ENCODE peak calls at places on chromosomes 16 and 17, in six cellular contexts. B is iPS DF 6.9; Q is H9; P is cardiac muscle cell; D is CD4-positive, alpha-beta memory T cell; J is body of pancreas. M is an unnamed sample.

GRCh38 chr16:56930516-56931252 is 1.3 kb upstream of the HERPUD1 start:
- DNase-seq in D (no peak), P (no peak), J (peak), B (no peak), Q (no peak), M (no peak)

GRCh38 chr17:969767-970387 is 9.7 kb downstream of the NXN start:
- DNase-seq in J (no peak), Q (no peak), D (no peak), B (no peak), P (no peak), M (no peak)

GRCh38 chr16:63185235-63185780 is 1149.1 kb upstream of the CDH8 start:
- DNase-seq in B (peak), Q (no peak), D (no peak), P (no peak), J (no peak), M (no peak)

GRCh38 chr16:66427036-66427446 is at the start of gene BEAN1:
- DNase-seq in J (peak), D (no peak), P (peak), B (no peak), Q (no peak), M (no peak)

GRCh38 chr17:55219484-55219883 is 45.3 kb upstream of the HLF start:
- DNase-seq in D (no peak), Q (no peak), B (no peak), J (no peak), P (no peak), M (no peak)

GRCh38 chr17:47676510-47676909 is 17.5 kb upstream of the TBKBP1 start:
- DNase-seq in P (no peak), J (no peak), Q (no peak), B (no peak), D (no peak), M (no peak)

GRCh38 chr17:80678621-80679020 is 134.0 kb downstream of the RPTOR start:
- DNase-seq in Q (peak), D (peak), J (no peak), B (no peak), P (no peak), M (no peak)

GRCh38 chr16:6864244-6864643 is 468.4 kb upstream of the RBFOX1 start:
- DNase-seq in Q (no peak), B (no peak), P (no peak), D (no peak), J (no peak), M (no peak)

GRCh38 chr16:78523212-78523995 is 423.9 kb downstream of the WWOX start:
- DNase-seq in Q (no peak), B (no peak), P (no peak), D (no peak), J (no peak), M (no peak)

GRCh38 chr17:68775338-68775737 is 174.2 kb upstream of the FAM20A start:
- DNase-seq in D (no peak), P (no peak), J (no peak), B (no peak), Q (no peak), M (no peak)

GRCh38 chr16:4212934-4213296 is 29.0 kb downstream of the SRL start:
- DNase-seq in J (no peak), Q (no peak), B (no peak), D (no peak), P (no peak), M (no peak)

DNA sequence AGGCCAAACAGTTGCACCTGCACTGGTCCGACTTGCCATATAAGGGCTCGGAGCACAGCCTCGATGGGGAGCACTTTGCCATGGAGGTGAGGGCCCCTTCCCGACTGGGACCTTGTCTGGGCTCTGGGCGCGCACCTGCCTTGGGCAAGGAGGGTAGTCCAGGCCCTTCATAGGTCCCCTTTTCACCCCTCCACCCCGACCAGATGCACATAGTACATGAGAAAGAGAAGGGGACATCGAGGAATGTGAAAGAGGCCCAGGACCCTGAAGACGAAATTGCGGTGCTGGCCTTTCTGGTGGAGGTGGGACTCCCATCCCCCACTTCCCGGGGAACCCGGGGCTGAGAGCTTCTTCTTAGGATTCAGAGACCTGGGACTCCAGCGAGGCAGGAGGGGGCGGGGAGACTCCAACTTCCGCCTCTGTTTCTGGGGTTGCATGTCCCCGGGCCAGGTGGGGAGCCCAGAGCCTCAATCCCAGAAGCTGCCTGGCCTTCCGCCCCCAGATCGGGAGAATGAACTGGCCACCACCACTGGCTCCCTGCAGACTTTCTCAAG is 7.8 kb downstream of the CA4 start:
- DNase-seq in Q (peak), B (no peak), P (no peak), D (no peak), J (no peak), M (no peak)
- H3K27ac ChIP-seq in Q (no peak), B (no peak), P (no peak), D (no peak), J (no peak), M (no peak)

GRCh38 chr17:9274119-9274445 is 252.8 kb downstream of the NTN1 start:
- DNase-seq in B (no peak), Q (no peak), D (no peak), P (no peak), J (no peak), M (no peak)

GRCh38 chr17:9272506-9272905 is 251.2 kb downstream of the NTN1 start:
- DNase-seq in P (no peak), J (no peak), D (no peak), B (no peak), Q (no peak), M (no peak)

GRCh38 chr17:9273334-9274118 is 252.2 kb downstream of the NTN1 start:
- DNase-seq in P (no peak), D (no peak), B (no peak), J (no peak), Q (no peak), M (no peak)

GRCh38 chr17:9270921-9271320 is 249.6 kb downstream of the NTN1 start:
- DNase-seq in B (no peak), D (no peak), J (no peak), P (no peak), Q (no peak), M (no peak)

DNA sequence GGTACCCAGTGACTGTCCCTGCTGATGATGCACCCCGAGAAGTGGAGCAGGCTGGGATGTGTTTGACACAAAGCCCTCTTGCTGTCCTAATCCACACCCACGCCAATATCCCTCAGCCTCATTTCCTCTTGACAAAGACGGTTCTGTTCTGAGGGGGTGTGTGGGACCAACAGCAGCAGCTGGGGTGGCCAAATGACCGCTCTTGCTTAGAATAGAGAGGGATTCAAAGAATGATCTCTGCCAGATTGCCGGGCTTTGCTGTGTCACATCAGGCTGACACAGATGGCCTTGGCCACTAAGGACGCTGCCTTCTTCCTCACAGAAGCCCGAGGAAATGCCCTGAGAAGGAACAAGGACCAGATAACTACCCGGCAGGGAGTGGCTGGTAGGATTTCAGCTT is 250.7 kb downstream of the NTN1 start:
- DNase-seq in D (no peak), P (no peak), J (no peak), B (no peak), Q (no peak), M (no peak)
- H3K27ac ChIP-seq in D (no peak), P (no peak), J (no peak), B (no peak), Q (no peak), M (no peak)

DNA sequence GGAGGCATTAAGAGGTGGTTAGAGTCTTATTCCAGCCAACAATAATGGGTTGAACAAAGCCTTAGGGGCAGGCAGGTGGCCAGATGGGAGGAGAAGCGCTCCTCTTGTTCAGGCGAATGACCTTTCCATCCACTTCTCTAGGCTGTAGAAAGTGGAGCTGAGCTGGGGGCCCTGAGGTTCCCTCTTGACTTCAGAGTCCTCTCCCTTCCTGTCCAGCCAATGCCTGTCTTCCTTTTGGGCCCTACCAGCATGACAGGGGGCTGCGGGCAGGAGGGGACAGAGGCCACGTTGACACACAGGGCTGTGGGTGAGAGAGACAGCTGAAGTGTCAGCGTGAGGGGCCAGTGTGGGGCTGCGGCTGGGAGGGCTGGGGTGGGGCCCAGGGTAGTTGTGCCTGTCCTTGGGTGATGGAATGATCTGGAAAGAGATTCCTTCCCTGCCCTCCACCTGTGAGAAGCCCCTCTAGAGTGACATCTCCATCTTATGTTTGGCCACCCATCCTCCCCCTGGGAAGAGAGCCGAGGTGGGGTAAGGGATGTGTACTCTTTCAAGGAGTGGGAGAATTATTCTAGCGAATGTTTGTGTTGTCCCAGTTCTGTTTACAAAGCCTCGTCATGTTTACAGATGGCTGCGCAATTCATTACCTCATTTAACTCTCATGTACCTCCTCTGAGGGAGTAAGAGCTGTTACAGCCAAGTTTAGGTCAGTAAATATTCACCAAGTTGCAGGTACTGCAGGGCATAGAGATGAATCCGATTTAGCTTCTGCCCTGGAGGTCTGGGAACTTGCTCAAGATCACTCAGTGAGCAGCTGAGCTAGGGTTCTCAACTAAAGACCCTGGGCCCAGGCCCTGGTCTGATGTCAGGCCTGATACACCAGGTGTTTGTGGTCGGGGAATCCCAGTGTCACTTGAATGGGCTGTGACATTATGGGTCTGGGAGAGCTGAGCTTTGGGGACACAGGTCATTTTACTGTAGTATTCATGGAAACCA is 3.3 kb downstream of the ERBB2 start:
- DNase-seq in D (no peak), P (peak), B (no peak), J (no peak), Q (no peak), M (no peak)
- H3K27ac ChIP-seq in D (no peak), P (peak), B (no peak), J (peak), Q (no peak), M (no peak)

GRCh38 chr17:59844884-59845594 is 47.7 kb downstream of the TUBD1 start:
- DNase-seq in J (no peak), P (no peak), Q (no peak), D (no peak), B (no peak), M (no peak)

GRCh38 chr17:59845595-59846390 is 47.0 kb downstream of the TUBD1 start:
- DNase-seq in J (peak), D (peak), B (no peak), P (no peak), Q (peak), M (peak)

GRCh38 chr17:59848778-59849177 is 44.0 kb downstream of the TUBD1 start:
- DNase-seq in B (no peak), Q (no peak), P (no peak), J (peak), D (no peak), M (no peak)

GRCh38 chr17:59846391-59847165 is 46.2 kb downstream of the TUBD1 start:
- DNase-seq in P (no peak), J (peak), B (no peak), Q (peak), D (peak), M (no peak)

DNA sequence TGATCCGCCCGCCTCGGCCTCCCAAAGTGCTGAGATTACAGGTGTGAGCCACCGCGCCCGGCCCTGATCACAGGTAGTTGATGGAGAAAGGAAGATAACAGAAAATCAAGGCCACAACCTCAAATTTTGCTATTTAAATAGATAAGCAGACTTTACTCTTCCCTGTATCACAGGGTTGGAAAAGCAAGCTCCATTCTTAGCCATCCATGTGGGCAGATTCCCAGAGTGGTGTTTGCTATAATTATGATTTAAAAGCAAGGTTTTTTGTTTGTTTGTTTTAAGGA is 44.4 kb downstream of the TUBD1 start:
- DNase-seq in P (no peak), Q (no peak), D (no peak), B (no peak), J (peak), M (no peak)
- H3K27ac ChIP-seq in P (no peak), Q (no peak), D (no peak), B (no peak), J (peak), M (no peak)

DNA sequence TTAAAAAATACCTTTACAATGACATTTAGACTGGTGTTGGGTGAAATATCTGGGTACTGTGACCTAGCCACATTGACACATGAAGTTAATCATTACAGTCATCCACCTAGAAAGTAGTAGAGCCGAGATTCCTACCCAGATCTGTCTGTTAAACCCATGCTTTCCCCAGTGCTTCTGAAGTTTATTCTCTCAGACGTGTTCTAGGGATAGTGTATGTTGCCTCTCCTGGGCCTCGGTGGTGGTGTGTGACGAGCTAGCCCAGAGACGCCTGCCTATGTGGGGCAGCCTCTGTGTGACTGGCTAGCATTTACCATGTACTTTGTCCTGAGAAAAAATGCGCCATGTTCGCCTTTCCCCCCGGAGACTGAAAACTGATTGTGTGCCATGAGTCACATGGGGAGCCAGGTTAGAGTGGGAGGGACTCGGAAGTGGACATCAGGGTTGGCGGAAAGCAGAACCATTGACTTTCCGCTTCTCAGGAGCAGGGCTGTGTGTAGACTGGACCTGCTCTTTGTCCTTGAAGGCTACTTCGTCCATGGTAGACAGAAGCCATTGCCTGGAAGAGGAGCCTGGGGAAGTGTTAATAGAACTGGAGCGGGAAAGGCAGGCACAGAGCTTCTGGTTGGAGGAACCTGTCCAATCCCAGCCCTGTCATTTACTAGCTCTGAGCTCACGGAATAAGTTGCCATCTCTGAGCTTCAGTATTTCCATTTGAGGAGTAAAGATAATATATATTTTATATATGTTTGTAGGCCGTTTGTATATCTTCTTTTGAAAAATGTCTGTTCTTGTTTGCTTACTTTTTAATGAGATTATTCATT is 235.5 kb downstream of the SNX29 start:
- DNase-seq in D (no peak), P (no peak), Q (no peak), B (no peak), J (no peak), M (no peak)
- H3K27ac ChIP-seq in D (no peak), P (no peak), Q (no peak), B (no peak), J (no peak), M (no peak)

GRCh38 chr16:89408315-89408714 is 82.0 kb downstream of the ANKRD11 start:
- DNase-seq in B (no peak), P (no peak), J (peak), Q (no peak), D (no peak), M (no peak)
- H3K27ac ChIP-seq in B (no peak), P (peak), J (peak), Q (no peak), D (peak), M (peak)

GRCh38 chr17:39564201-39564828 is 43.4 kb downstream of the NEUROD2 start:
- DNase-seq in D (no peak), B (peak), Q (peak), J (no peak), P (no peak), M (no peak)
- H3K27ac ChIP-seq in D (no peak), B (no peak), Q (no peak), J (no peak), P (no peak), M (no peak)

GRCh38 chr16:2843526-2843925 is 13.4 kb downstream of the ZG16B start:
- DNase-seq in B (no peak), Q (no peak), P (no peak), J (no peak), D (no peak), M (no peak)
- H3K27ac ChIP-seq in B (no peak), Q (no peak), P (no peak), J (no peak), D (no peak), M (no peak)

GRCh38 chr17:3763777-3764170 is 37.2 kb downstream of the ITGAE start:
- DNase-seq in P (no peak), D (no peak), Q (no peak), B (no peak), J (no peak), M (no peak)
- H3K27ac ChIP-seq in P (no peak), D (peak), Q (no peak), B (no peak), J (no peak), M (no peak)

DNA sequence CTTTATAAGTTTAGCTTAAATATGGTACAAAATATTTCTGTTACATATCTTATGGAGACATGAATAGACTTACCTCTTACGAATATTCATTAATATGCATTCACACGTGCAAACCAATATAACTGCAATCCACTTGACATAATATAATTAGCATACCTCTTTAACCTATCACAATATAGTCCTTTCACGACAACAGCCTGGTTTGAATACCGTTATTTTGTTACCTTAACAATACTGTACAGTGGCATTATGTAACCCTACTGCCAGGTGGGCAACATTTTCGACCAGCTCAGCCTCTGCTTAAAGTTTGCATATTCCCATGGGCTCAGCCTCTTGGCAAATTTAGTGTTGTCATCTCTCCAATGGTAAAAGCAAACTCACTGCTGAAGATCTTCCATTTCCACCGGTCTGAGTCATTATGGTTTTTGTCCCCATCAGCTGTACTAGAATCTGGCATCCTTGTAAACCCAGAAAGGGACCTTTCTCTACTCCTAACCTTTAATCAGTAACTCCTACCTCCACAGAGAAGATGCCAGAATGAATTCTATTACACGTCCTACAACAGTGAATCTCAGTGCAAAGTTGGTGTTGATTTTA is 46.0 kb downstream of the ZNF652 start:
- DNase-seq in P (no peak), D (no peak), B (no peak), J (no peak), Q (no peak), M (no peak)
- H3K27ac ChIP-seq in P (peak), D (no peak), B (no peak), J (no peak), Q (no peak), M (no peak)

M was measured in keratinocyte.